ENCODE peak calls at places on chromosomes 6 and 20, in six cellular contexts. S is GM23338, I is DND-41, J is left ventricle myocardium superior, Z is HEK293T, O is PC-9. V is an unnamed sample.
A peak's percentile ranks its signal among the peaks of the same experiment; 100 is the strongest.

GRCh38 chr6:43604174-43604573 is 24.9 kb downstream of the GTPBP2 start:
- DNase-seq in Z (no peak), I (no peak), O (no peak), J (no peak), S (no peak), V (no peak)

GRCh38 chr20:59948828-59949720 is 8.9 kb downstream of the FAM217B start:
- DNase-seq in S (peak; percentile 71), Z (peak; percentile 24), O (peak; percentile 57), I (peak; percentile 58), J (no peak), V (no peak)

GRCh38 chr20:62052842-62053464 is 12.7 kb downstream of the TAF4 start:
- DNase-seq in S (no peak), Z (no peak), J (no peak), I (no peak), O (no peak), V (no peak)

GRCh38 chr6:16354692-16355091 is 116.3 kb downstream of the GMPR start:
- DNase-seq in J (no peak), I (no peak), O (no peak), S (no peak), Z (no peak), V (no peak)

GRCh38 chr6:45156075-45156474 is 172.1 kb upstream of the RUNX2 start:
- DNase-seq in I (peak; percentile 66), J (no peak), Z (no peak), O (no peak), S (no peak), V (no peak)

GRCh38 chr6:134663800-134664535 is 285.9 kb downstream of the ALDH8A1 start:
- DNase-seq in J (no peak), O (no peak), S (no peak), I (no peak), Z (no peak), V (no peak)

GRCh38 chr6:34457747-34458462 is 8.0 kb upstream of the PACSIN1 start:
- DNase-seq in J (no peak), I (no peak), S (no peak), Z (no peak), O (peak; percentile 48), V (no peak)

GRCh38 chr20:9756660-9757059 is 82.2 kb downstream of the PAK5 start:
- DNase-seq in O (no peak), S (no peak), I (no peak), J (no peak), Z (no peak), V (no peak)

GRCh38 chr6:143940011-143940597 is 68.0 kb downstream of the PLAGL1 start:
- DNase-seq in J (no peak), S (peak; percentile 78), Z (peak; percentile 78), O (peak; percentile 39), I (peak; percentile 53), V (peak; percentile 36)

GRCh38 chr6:44116643-44117382 is 10.4 kb downstream of the MRPL14 start:
- DNase-seq in Z (no peak), J (no peak), I (no peak), O (peak; percentile 48), S (no peak), V (no peak)

GRCh38 chr20:23938118-23938438 is 50.5 kb downstream of the GGTLC1 start:
- DNase-seq in J (no peak), I (no peak), S (no peak), Z (no peak), O (no peak), V (no peak)

GRCh38 chr20:11389188-11389587 is 528.5 kb upstream of the BTBD3 start:
- DNase-seq in Z (no peak), I (no peak), S (no peak), J (no peak), O (no peak), V (no peak)